ENCODE peak calls at places on chromosome 3, in four cellular contexts. X is heart right ventricle, J is iPS-NIHi11, M is nucleus accumbens. L is an unnamed sample.

GRCh38 chr3:57544181-57545125 is at the start of gene DNAH12:
- DNase-seq in M (no peak), X (no peak), J (peak; percentile 89), L (peak; percentile 82)

GRCh38 chr3:171334465-171334811 is 125.8 kb downstream of the TNIK start:
- DNase-seq in X (peak; percentile 48), J (no peak), M (no peak), L (peak; percentile 85)

GRCh38 chr3:99324854-99325253 is 313.5 kb upstream of the COL8A1 start:
- DNase-seq in X (no peak), J (no peak), M (no peak), L (no peak)

GRCh38 chr3:33077976-33078375 is 19.0 kb downstream of the GLB1 start:
- DNase-seq in J (no peak), X (no peak), M (no peak), L (no peak)

GRCh38 chr3:95923496-95924210 is 890.7 kb upstream of the EPHA6 start:
- DNase-seq in M (no peak), X (no peak), J (no peak), L (no peak)

GRCh38 chr3:53478166-53478830 is 16.1 kb upstream of the CACNA1D start:
- DNase-seq in M (no peak), X (no peak), J (no peak), L (no peak)

GRCh38 chr3:32399030-32399620 is 7.5 kb downstream of the CMTM7 start:
- DNase-seq in X (no peak), M (no peak), J (peak; percentile 34), L (no peak)

GRCh38 chr3:32455609-32456428 is 46.8 kb downstream of the CMTM6 start:
- DNase-seq in J (no peak), M (no peak), X (no peak), L (no peak)

GRCh38 chr3:60294181-60294580 is 957.1 kb downstream of the FHIT start:
- DNase-seq in M (no peak), J (no peak), X (no peak), L (no peak)

GRCh38 chr3:175535351-175535750 is 676.2 kb downstream of the NAALADL2 start:
- DNase-seq in X (no peak), J (no peak), M (no peak), L (no peak)

GRCh38 chr3:184235381-184236032 is 6.1 kb downstream of the VWA5B2 start:
- DNase-seq in J (no peak), M (no peak), X (no peak), L (no peak)

GRCh38 chr3:195241592-195242355 is 29.2 kb downstream of the XXYLT1 start:
- DNase-seq in M (no peak), J (no peak), X (no peak), L (peak; percentile 37)

GRCh38 chr3:114418724-114419543 is 125.1 kb downstream of the TIGIT start:
- DNase-seq in J (peak; percentile 48), X (no peak), M (no peak), L (no peak)

GRCh38 chr3:72892081-72892763 is 4.4 kb downstream of the GXYLT2 start:
- DNase-seq in X (no peak), M (peak; percentile 67), J (no peak), L (no peak)

GRCh38 chr3:144127700-144128099 is 156.1 kb downstream of the DIPK2A start:
- DNase-seq in M (no peak), J (no peak), X (no peak), L (no peak)

GRCh38 chr3:149638401-149639092 is 19.3 kb downstream of the WWTR1 start:
- DNase-seq in M (no peak), X (no peak), J (no peak), L (no peak)

GRCh38 chr3:55708242-55708641 is 221.1 kb upstream of the WNT5A start:
- DNase-seq in M (no peak), J (no peak), X (no peak), L (no peak)

GRCh38 chr3:196969001-196969659 is 497 bp upstream of the PIGZ start:
- DNase-seq in X (peak; percentile 39), M (no peak), J (peak; percentile 65), L (no peak)

GRCh38 chr3:12237912-12238650 is 50.8 kb upstream of the PPARG start:
- DNase-seq in J (no peak), M (no peak), X (no peak), L (no peak)

GRCh38 chr3:131217296-131217741 is 164.3 kb upstream of the NUDT16 start:
- DNase-seq in M (no peak), J (no peak), X (no peak), L (no peak)

GRCh38 chr3:140595295-140595694 is 82.6 kb upstream of the TRIM42 start:
- DNase-seq in M (no peak), X (no peak), J (no peak), L (no peak)